ENCODE peak calls at places on chromosome 20, in six cellular contexts. V, R, T, M, G and N are unnamed samples.

GRCh38 chr20:10218536-10219451 is at the start of gene SNAP25:
- DNase-seq in V (peak), R (no peak), T (no peak), M (no peak), G (peak), N (peak)

GRCh38 chr20:57426156-57426769 is 35.1 kb downstream of the RBM38 start:
- DNase-seq in V (no peak), R (no peak), T (peak), M (no peak), G (no peak), N (no peak)

GRCh38 chr20:52209154-52209571 is 17.6 kb upstream of the ZFP64 start:
- DNase-seq in V (no peak), R (no peak), T (no peak), M (no peak), G (no peak), N (no peak)

GRCh38 chr20:37630161-37630560 is 63.7 kb upstream of the CTNNBL1 start:
- DNase-seq in V (no peak), R (no peak), T (no peak), M (no peak), G (no peak), N (no peak)

GRCh38 chr20:21715193-21715881 is 9.9 kb downstream of the PAX1 start:
- DNase-seq in V (no peak), R (no peak), T (no peak), M (no peak), G (no peak), N (no peak)

GRCh38 chr20:19860742-19861141 is 102.7 kb downstream of the RIN2 start:
- DNase-seq in V (no peak), R (no peak), T (no peak), M (no peak), G (no peak), N (peak)

GRCh38 chr20:14644698-14645097 is 307.3 kb upstream of the FLRT3 start:
- DNase-seq in V (no peak), R (no peak), T (no peak), M (no peak), G (no peak), N (no peak)

GRCh38 chr20:35453647-35454046 is 1.8 kb upstream of the CEP250 start:
- DNase-seq in V (no peak), R (no peak), T (peak), M (no peak), G (no peak), N (no peak)

GRCh38 chr20:1896859-1897258 is 1.7 kb downstream of the SIRPA start:
- DNase-seq in V (no peak), R (no peak), T (no peak), M (no peak), G (no peak), N (no peak)

GRCh38 chr20:51022803-51023616 is at the start of gene KCNG1:
- DNase-seq in V (peak), R (no peak), T (peak), M (no peak), G (no peak), N (peak)

GRCh38 chr20:62587757-62588402 is 54.4 kb upstream of the SLCO4A1 start:
- DNase-seq in V (no peak), R (no peak), T (no peak), M (no peak), G (no peak), N (no peak)

GRCh38 chr20:1204547-1204946 is 1.3 kb downstream of the C20orf202 start:
- DNase-seq in V (no peak), R (no peak), T (no peak), M (no peak), G (no peak), N (no peak)

GRCh38 chr20:49100934-49101333 is 54.8 kb downstream of the CSE1L start:
- DNase-seq in V (no peak), R (no peak), T (no peak), M (no peak), G (no peak), N (no peak)

GRCh38 chr20:50034567-50035170 is 51.9 kb downstream of the SNAI1 start:
- DNase-seq in V (no peak), R (no peak), T (no peak), M (no peak), G (no peak), N (no peak)

GRCh38 chr20:59006864-59007757 is at the start of gene CTSZ:
- DNase-seq in V (peak), R (no peak), T (peak), M (peak), G (no peak), N (peak)

GRCh38 chr20:61295249-61295648 is 43.2 kb downstream of the CDH4 start:
- DNase-seq in V (no peak), R (no peak), T (no peak), M (no peak), G (no peak), N (no peak)

GRCh38 chr20:56801991-56802740 is 173.1 kb downstream of the TFAP2C start:
- DNase-seq in V (no peak), R (no peak), T (no peak), M (no peak), G (no peak), N (no peak)

GRCh38 chr20:8152183-8152582 is 20.1 kb downstream of the PLCB1 start:
- DNase-seq in V (no peak), R (no peak), T (no peak), M (no peak), G (no peak), N (no peak)

GRCh38 chr20:18524646-18525045 is 16.9 kb downstream of the SEC23B start:
- DNase-seq in V (no peak), R (peak), T (no peak), M (no peak), G (no peak), N (no peak)

GRCh38 chr20:64023278-64024140 is 12.5 kb upstream of the C20orf204 start:
- DNase-seq in V (no peak), R (no peak), T (no peak), M (no peak), G (no peak), N (no peak)
- TF ChIP-seq CTCF in V (no peak), R (no peak), T (no peak), M (no peak), G (no peak), N (no peak)

GRCh38 chr20:40965671-40966070 is 63.0 kb upstream of the TOP1 start:
- DNase-seq in V (no peak), R (no peak), T (no peak), M (no peak), G (no peak), N (no peak)

GRCh38 chr20:40966516-40967185 is 62.0 kb upstream of the TOP1 start:
- DNase-seq in V (no peak), R (no peak), T (no peak), M (no peak), G (no peak), N (peak)

GRCh38 chr20:40962733-40963504 is 65.7 kb upstream of the TOP1 start:
- DNase-seq in V (peak), R (no peak), T (peak), M (peak), G (peak), N (peak)

GRCh38 chr20:40963505-40963845 is 65.1 kb upstream of the TOP1 start:
- DNase-seq in V (no peak), R (no peak), T (no peak), M (no peak), G (no peak), N (no peak)

DNA sequence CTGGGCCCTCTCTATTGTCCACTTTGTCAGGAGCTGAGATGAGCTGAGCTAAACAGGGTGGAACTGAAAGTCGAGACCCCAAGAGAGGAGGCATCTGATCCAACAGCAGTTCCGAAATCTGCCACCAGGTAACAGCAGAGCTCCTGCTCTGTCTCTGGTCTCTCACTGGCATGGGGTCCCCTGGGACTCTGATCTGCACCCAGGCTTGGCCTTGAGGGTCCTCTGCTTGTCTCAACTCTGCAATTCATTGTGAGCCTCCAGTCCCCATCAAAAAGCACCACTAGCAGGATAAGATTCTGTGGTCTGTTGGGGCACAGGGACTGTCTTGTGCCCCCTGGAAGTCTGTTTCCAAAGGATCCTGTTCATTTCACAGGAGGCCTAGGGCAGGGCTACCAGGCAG is 62.5 kb upstream of the TOP1 start:
- DNase-seq in V (no peak), R (no peak), T (no peak), M (no peak), G (no peak), N (peak)
- TF ChIP-seq CTCF in V (no peak), R (peak), T (no peak), M (no peak), G (peak), N (peak)

DNA sequence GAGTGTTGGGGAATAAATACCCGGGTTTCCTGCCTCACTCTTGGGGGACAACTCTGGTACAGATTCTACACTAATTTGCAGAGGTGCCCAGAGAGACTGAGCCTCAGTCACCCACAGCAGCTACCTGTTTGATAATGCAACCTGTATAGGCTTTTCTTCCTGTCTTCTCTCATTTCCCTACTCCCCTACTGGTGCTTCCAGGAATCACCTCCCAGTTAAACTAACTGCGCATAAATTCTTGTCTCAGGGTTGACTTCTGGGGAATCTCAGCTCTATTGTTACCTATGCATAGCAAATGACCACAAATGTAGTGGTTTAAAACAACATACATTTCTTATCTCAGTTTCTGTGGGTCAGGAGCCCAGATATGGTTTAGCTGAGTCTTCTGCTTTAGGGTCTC is 11.3 kb downstream of the OCSTAMP start:
- DNase-seq in V (no peak), R (no peak), T (no peak), M (no peak), G (no peak), N (no peak)
- TF ChIP-seq CTCF in V (no peak), R (no peak), T (no peak), M (no peak), G (peak), N (no peak)

DNA sequence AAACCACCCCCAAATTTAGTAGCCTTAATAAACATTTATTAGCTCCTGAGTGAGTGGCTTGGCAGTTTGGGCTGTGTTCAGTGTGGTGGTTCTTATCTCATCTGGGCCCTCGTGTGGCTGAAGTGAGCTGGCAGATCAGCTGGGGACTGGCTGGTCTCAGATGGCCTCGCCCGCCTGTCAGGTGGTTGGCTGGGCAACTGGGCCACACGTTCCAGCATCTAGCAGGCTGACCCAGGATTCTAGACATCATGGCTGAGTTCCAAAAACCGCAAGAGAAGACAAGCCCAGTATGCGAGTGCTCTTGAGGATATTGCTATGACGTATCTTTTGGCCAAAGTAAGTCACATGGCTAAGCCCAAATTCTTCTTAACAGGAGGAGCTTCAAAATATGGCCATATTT is 28.9 kb downstream of the EIF2S2 start:
- DNase-seq in V (no peak), R (no peak), T (peak), M (peak), G (peak), N (no peak)
- TF ChIP-seq CTCF in V (no peak), R (peak), T (peak), M (no peak), G (no peak), N (no peak)

GRCh38 chr20:55685848-55686247 is 319.5 kb downstream of the CBLN4 start:
- DNase-seq in V (no peak), R (no peak), T (no peak), M (no peak), G (no peak), N (no peak)
- TF ChIP-seq CTCF in V (no peak), R (no peak), T (no peak), M (no peak), G (no peak), N (no peak)

GRCh38 chr20:3777726-3778629 is 3.3 kb downstream of the SPEF1 start:
- DNase-seq in V (peak), R (no peak), T (peak), M (no peak), G (no peak), N (peak)
- TF ChIP-seq CTCF in V (no peak), R (peak), T (no peak), M (no peak), G (no peak), N (no peak)